ENCODE peak calls at places on chromosomes 11 and 22, in six cellular contexts. One of them, this sample, is unnamed.

GRCh38 chr11:5596611-5597201 is at the start of gene TRIM6:
- DNase-seq in central memory CD4-positive, alpha-beta T cell: no peak
- DNase-seq in GOT3: no peak
- DNase-seq in AG09319: no peak
- DNase-seq in CD4-positive, alpha-beta memory T cell: peak; percentile 6
- DNase-seq in globus pallidus: peak; percentile 5
- DNase-seq in this sample: peak; percentile 33

GRCh38 chr22:18952022-18952421 is 15.9 kb upstream of the PRODH start:
- DNase-seq in globus pallidus: no peak
- DNase-seq in central memory CD4-positive, alpha-beta T cell: no peak
- DNase-seq in CD4-positive, alpha-beta memory T cell: no peak
- DNase-seq in AG09319: no peak
- DNase-seq in GOT3: no peak
- DNase-seq in this sample: no peak

GRCh38 chr22:18095101-18095805 is 15.4 kb upstream of the TUBA8 start:
- DNase-seq in AG09319: no peak
- DNase-seq in GOT3: no peak
- DNase-seq in globus pallidus: no peak
- DNase-seq in CD4-positive, alpha-beta memory T cell: no peak
- DNase-seq in central memory CD4-positive, alpha-beta T cell: no peak
- DNase-seq in this sample: no peak

GRCh38 chr11:110428956-110429613 is 663 bp upstream of the FDX1 start:
- DNase-seq in central memory CD4-positive, alpha-beta T cell: peak; percentile 9
- DNase-seq in AG09319: no peak
- DNase-seq in GOT3: no peak
- DNase-seq in CD4-positive, alpha-beta memory T cell: no peak
- DNase-seq in globus pallidus: no peak
- DNase-seq in this sample: no peak

GRCh38 chr11:81987829-81988472 is 745.7 kb downstream of the FAM181B start:
- DNase-seq in CD4-positive, alpha-beta memory T cell: no peak
- DNase-seq in central memory CD4-positive, alpha-beta T cell: no peak
- DNase-seq in GOT3: no peak
- DNase-seq in AG09319: no peak
- DNase-seq in globus pallidus: no peak
- DNase-seq in this sample: no peak

GRCh38 chr11:133425245-133425644 is 107.1 kb downstream of the OPCML start:
- DNase-seq in central memory CD4-positive, alpha-beta T cell: no peak
- DNase-seq in AG09319: no peak
- DNase-seq in globus pallidus: no peak
- DNase-seq in CD4-positive, alpha-beta memory T cell: no peak
- DNase-seq in GOT3: no peak
- DNase-seq in this sample: no peak

GRCh38 chr11:120392791-120393190 is 56.6 kb downstream of the ARHGEF12 start:
- DNase-seq in AG09319: no peak
- DNase-seq in GOT3: no peak
- DNase-seq in central memory CD4-positive, alpha-beta T cell: no peak
- DNase-seq in CD4-positive, alpha-beta memory T cell: no peak
- DNase-seq in globus pallidus: no peak
- DNase-seq in this sample: no peak

GRCh38 chr11:113664069-113664980 is 41.8 kb downstream of the TMPRSS5 start:
- DNase-seq in CD4-positive, alpha-beta memory T cell: no peak
- DNase-seq in central memory CD4-positive, alpha-beta T cell: no peak
- DNase-seq in globus pallidus: no peak
- DNase-seq in AG09319: no peak
- DNase-seq in GOT3: no peak
- DNase-seq in this sample: no peak

GRCh38 chr11:61602775-61603569 is 22.1 kb upstream of the SYT7 start:
- DNase-seq in GOT3: peak; percentile 18
- DNase-seq in central memory CD4-positive, alpha-beta T cell: no peak
- DNase-seq in globus pallidus: no peak
- DNase-seq in CD4-positive, alpha-beta memory T cell: no peak
- DNase-seq in AG09319: peak; percentile 89
- DNase-seq in this sample: no peak

GRCh38 chr11:75275581-75275980 is 35.0 kb downstream of the TPBGL start:
- DNase-seq in AG09319: no peak
- DNase-seq in GOT3: no peak
- DNase-seq in CD4-positive, alpha-beta memory T cell: peak; percentile 70
- DNase-seq in globus pallidus: peak; percentile 57
- DNase-seq in central memory CD4-positive, alpha-beta T cell: peak; percentile 70
- DNase-seq in this sample: no peak

GRCh38 chr11:1785749-1786261 is 22.1 kb upstream of the CTSD start:
- DNase-seq in globus pallidus: no peak
- DNase-seq in GOT3: no peak
- DNase-seq in AG09319: no peak
- DNase-seq in central memory CD4-positive, alpha-beta T cell: no peak
- DNase-seq in CD4-positive, alpha-beta memory T cell: no peak
- DNase-seq in this sample: no peak

GRCh38 chr11:45756384-45757010 is 48.5 kb upstream of the SLC35C1 start:
- DNase-seq in globus pallidus: no peak
- DNase-seq in AG09319: no peak
- DNase-seq in central memory CD4-positive, alpha-beta T cell: no peak
- DNase-seq in GOT3: no peak
- DNase-seq in CD4-positive, alpha-beta memory T cell: no peak
- DNase-seq in this sample: no peak

GRCh38 chr11:80873309-80873999 is 1432.6 kb upstream of the TENM4 start:
- DNase-seq in AG09319: no peak
- DNase-seq in GOT3: no peak
- DNase-seq in central memory CD4-positive, alpha-beta T cell: no peak
- DNase-seq in globus pallidus: no peak
- DNase-seq in CD4-positive, alpha-beta memory T cell: no peak
- DNase-seq in this sample: no peak

GRCh38 chr11:106159846-106160245 is 82.4 kb downstream of the AASDHPPT start:
- DNase-seq in AG09319: no peak
- DNase-seq in CD4-positive, alpha-beta memory T cell: no peak
- DNase-seq in globus pallidus: no peak
- DNase-seq in GOT3: no peak
- DNase-seq in central memory CD4-positive, alpha-beta T cell: no peak
- DNase-seq in this sample: no peak

This sample was measured in progenitor cell of endocrine pancreas.